ENCODE peak calls at places on chromosomes 13 and 19, in five cellular contexts. C is Panc1, Y is GM23338, X is SK-N-SH, T is HCT116. B is an unnamed sample.

GRCh38 chr13:83286737-83287136 is 595.5 kb downstream of the SLITRK1 start:
- DNase-seq in X (no peak), Y (no peak), C (no peak), T (no peak), B (no peak)

GRCh38 chr19:41299755-41300089 is 10.2 kb upstream of the CCDC97 start:
- DNase-seq in X (no peak), C (no peak), T (no peak), Y (no peak), B (no peak)

GRCh38 chr13:35489050-35489449 is 12.6 kb upstream of the MAB21L1 start:
- DNase-seq in X (no peak), T (no peak), C (no peak), Y (no peak), B (no peak)

GRCh38 chr13:110307697-110308376 is 753 bp downstream of the COL4A2 start:
- DNase-seq in T (no peak), C (no peak), X (no peak), Y (peak), B (no peak)

GRCh38 chr13:51148952-51149573 is 38.0 kb upstream of the C13orf42 start:
- DNase-seq in X (peak), T (peak), C (no peak), Y (peak), B (no peak)

GRCh38 chr19:6811906-6812305 is 39.4 kb downstream of the VAV1 start:
- DNase-seq in C (no peak), T (peak), X (peak), Y (peak), B (peak)

GRCh38 chr19:19106061-19106551 is 32.2 kb downstream of the TMEM161A start:
- DNase-seq in C (no peak), X (no peak), Y (peak), T (no peak), B (no peak)

GRCh38 chr19:49130325-49130724 is 11.0 kb downstream of the PPFIA3 start:
- DNase-seq in X (no peak), Y (no peak), T (no peak), C (no peak), B (no peak)

GRCh38 chr13:73677041-73677589 is 457.1 kb downstream of the KLF12 start:
- DNase-seq in T (no peak), Y (no peak), C (no peak), X (no peak), B (no peak)
- TF ChIP-seq REST in T (no peak), Y (no peak), C (no peak), X (no peak), B (no peak)

DNA sequence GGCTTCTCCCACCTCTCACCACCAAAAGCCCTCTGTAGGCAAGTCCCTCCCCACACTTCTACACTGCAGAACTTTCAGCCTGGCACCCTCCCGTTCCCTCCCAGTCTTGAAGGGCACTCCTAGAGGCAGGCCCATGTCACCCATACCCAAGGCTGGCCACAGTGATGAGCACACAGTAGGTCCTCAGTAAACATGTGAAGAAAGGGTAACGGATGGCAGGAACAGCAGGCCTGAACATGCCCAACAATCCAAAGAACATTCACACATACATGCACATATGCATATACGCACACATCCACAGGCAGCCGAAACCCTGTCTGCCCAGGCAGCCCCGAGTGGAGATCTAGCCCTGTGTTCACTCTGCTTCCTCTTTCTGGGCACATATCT is 55.1 kb downstream of the CEBPG start:
- DNase-seq in Y (no peak), C (no peak), X (no peak), T (no peak), B (no peak)
- TF ChIP-seq POLR2AphosphoS5 in Y (no peak), C (no peak), X (no peak), T (no peak), B (no peak)

GRCh38 chr19:11089254-11090013 is at the start of gene LDLR:
- DNase-seq in X (peak), T (peak), Y (peak), C (peak), B (peak)

GRCh38 chr19:11091343-11092153 is 2.3 kb downstream of the LDLR start:
- DNase-seq in C (peak), Y (peak), X (no peak), T (peak), B (peak)

GRCh38 chr19:11090264-11091032 is 1.2 kb downstream of the LDLR start:
- DNase-seq in C (no peak), X (peak), Y (peak), T (peak), B (peak)

GRCh38 chr19:11087870-11088507 is 1.3 kb upstream of the LDLR start:
- DNase-seq in Y (no peak), X (no peak), T (no peak), C (no peak), B (no peak)

GRCh38 chr19:11088508-11089253 is 582 bp upstream of the LDLR start:
- DNase-seq in C (no peak), T (no peak), Y (no peak), X (no peak), B (no peak)
- TF ChIP-seq REST in C (no peak), T (no peak), Y (no peak), X (no peak), B (no peak)

GRCh38 chr13:100674848-100675659 is 459 bp upstream of the TMTC4 start:
- DNase-seq in Y (peak), X (peak), C (peak), T (peak), B (peak)

GRCh38 chr13:100675660-100676129 is 1.1 kb upstream of the TMTC4 start:
- DNase-seq in T (no peak), C (no peak), Y (peak), X (no peak), B (no peak)

GRCh38 chr13:100673376-100673830 is 1.2 kb downstream of the TMTC4 start:
- DNase-seq in C (no peak), X (peak), T (no peak), Y (peak), B (no peak)

GRCh38 chr13:100674363-100674847 is at the start of gene TMTC4:
- DNase-seq in T (no peak), X (peak), Y (peak), C (no peak), B (no peak)

GRCh38 chr13:100673831-100674362 is 698 bp downstream of the TMTC4 start:
- DNase-seq in T (peak), Y (peak), X (no peak), C (no peak), B (peak)
- TF ChIP-seq POLR2AphosphoS5 in T (no peak), Y (no peak), X (no peak), C (no peak), B (peak)

GRCh38 chr13:80341098-80341701 is at the start of gene SPRY2:
- DNase-seq in C (peak), Y (peak), X (peak), T (peak), B (peak)

GRCh38 chr13:80340643-80341097 is 256 bp downstream of the SPRY2 start:
- DNase-seq in C (no peak), T (no peak), X (no peak), Y (no peak), B (peak)

GRCh38 chr13:80339841-80340642 is 884 bp downstream of the SPRY2 start:
- DNase-seq in Y (peak), C (no peak), X (peak), T (no peak), B (no peak)

GRCh38 chr13:80342541-80343371 is 1.8 kb upstream of the SPRY2 start:
- DNase-seq in Y (peak), X (peak), C (no peak), T (no peak), B (no peak)

DNA sequence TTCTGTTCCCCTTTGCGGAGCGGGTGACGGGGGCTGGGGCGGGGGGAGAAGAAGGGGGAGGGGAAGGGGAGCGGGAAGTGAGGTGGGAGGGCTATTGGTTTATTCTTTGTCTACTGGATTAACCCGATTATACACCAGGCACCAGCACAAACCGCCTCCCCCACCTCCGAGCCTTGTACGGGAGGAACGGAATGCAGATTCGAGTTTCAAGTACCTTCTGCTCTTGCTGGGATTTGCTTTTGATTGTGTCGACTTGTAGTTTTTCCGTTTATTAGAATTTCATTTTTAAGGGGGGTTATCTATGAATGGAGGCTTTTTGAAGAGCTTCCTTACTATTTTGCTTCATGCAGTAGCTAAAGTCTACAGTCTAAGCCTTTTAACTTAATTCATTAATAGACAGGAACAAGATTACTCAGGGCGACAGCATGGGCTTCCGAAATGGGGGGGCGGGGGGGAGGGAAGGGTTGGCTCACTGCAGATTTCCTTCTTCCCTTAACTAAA is 895 bp upstream of the SPRY2 start:
- DNase-seq in T (no peak), Y (peak), C (no peak), X (peak), B (no peak)
- TF ChIP-seq REST in T (no peak), Y (no peak), C (no peak), X (no peak), B (no peak)

GRCh38 chr19:16293133-16294085 is 31.2 kb upstream of the KLF2 start:
- DNase-seq in X (no peak), C (no peak), T (no peak), Y (no peak), B (peak)

GRCh38 chr19:16288544-16288943 is 36.1 kb upstream of the KLF2 start:
- DNase-seq in T (no peak), C (no peak), Y (no peak), X (no peak), B (no peak)

GRCh38 chr19:16289594-16289993 is 35.0 kb upstream of the KLF2 start:
- DNase-seq in C (no peak), X (no peak), Y (no peak), T (no peak), B (no peak)

GRCh38 chr19:16295071-16295470 is 29.6 kb upstream of the KLF2 start:
- DNase-seq in T (no peak), X (no peak), Y (no peak), C (no peak), B (no peak)

GRCh38 chr19:16290692-16291091 is 33.9 kb upstream of the KLF2 start:
- DNase-seq in Y (no peak), T (no peak), X (no peak), C (no peak), B (no peak)
- TF ChIP-seq POLR2AphosphoS5 in Y (no peak), T (no peak), X (no peak), C (no peak), B (no peak)

GRCh38 chr13:88656751-88657150 is 985.6 kb downstream of the SLITRK5 start:
- DNase-seq in T (no peak), X (no peak), C (no peak), Y (no peak), B (no peak)
- TF ChIP-seq REST in T (no peak), X (no peak), C (no peak), Y (no peak), B (no peak)

GRCh38 chr13:58018865-58019264 is 387.3 kb downstream of the PCDH17 start:
- DNase-seq in X (no peak), C (no peak), Y (no peak), T (no peak), B (no peak)
- TF ChIP-seq POLR2AphosphoS5 in X (no peak), C (no peak), Y (no peak), T (no peak), B (no peak)

DNA sequence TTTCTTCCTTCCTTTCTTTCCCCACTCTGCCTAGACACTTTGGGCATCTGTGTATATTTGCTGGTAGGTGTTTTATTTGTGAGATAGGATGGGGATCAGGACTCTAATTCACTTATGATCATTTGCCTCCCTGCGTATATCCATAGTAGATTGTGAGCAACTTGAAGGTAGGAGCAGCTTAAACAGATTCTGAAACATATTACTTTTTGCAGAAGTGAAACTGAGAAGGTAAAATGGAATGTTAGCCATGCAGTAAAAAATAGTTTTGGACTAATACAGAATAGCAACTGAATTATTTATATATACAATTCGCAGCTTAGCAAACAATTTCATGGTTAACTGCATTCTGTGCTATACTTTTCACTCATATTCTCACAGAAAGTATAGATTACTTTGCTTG is 38.7 kb downstream of the RNF6 start:
- DNase-seq in T (no peak), Y (no peak), X (no peak), C (no peak), B (no peak)
- TF ChIP-seq REST in T (no peak), Y (no peak), X (no peak), C (no peak), B (no peak)

GRCh38 chr19:58547323-58548312 is 3.8 kb downstream of the TRIM28 start:
- DNase-seq in Y (no peak), T (no peak), X (no peak), C (no peak), B (no peak)
- TF ChIP-seq POLR2AphosphoS5 in Y (no peak), T (no peak), X (no peak), C (peak), B (no peak)